ENCODE peak calls at places on chromosomes 1 and 21, in seven cellular contexts. G is RWPE1, S is thoracic aorta, O is mucosa of gallbladder, Q is mesenchymal stem cell, X is NCI-H2081, K is left cardiac atrium. Y is an unnamed sample.

GRCh38 chr1:203289281-203289981 is 15.9 kb upstream of the BTG2 start:
- DNase-seq in G (no peak), S (no peak), O (no peak), Q (no peak), X (no peak), K (peak), Y (no peak)

GRCh38 chr1:234863596-234863995 is 253.6 kb upstream of the IRF2BP2 start:
- DNase-seq in G (peak), S (no peak), O (no peak), Q (peak), X (no peak), K (no peak), Y (no peak)

GRCh38 chr1:202164271-202165037 is 4.1 kb upstream of the PTPN7 start:
- DNase-seq in G (no peak), S (no peak), O (no peak), Q (no peak), X (no peak), K (no peak), Y (no peak)

GRCh38 chr1:200206761-200207160 is 179.3 kb downstream of the NR5A2 start:
- DNase-seq in G (peak), S (no peak), O (no peak), Q (no peak), X (no peak), K (no peak), Y (no peak)

GRCh38 chr1:160951443-160952128 is 3.0 kb downstream of the ITLN2 start:
- DNase-seq in G (peak), S (no peak), O (peak), Q (peak), X (peak), K (peak), Y (peak)

GRCh38 chr1:46480959-46481646 is 8.5 kb upstream of the DMBX1 start:
- DNase-seq in G (no peak), S (no peak), O (no peak), Q (no peak), X (no peak), K (no peak), Y (no peak)

GRCh38 chr1:221965252-221965651 is 223.4 kb upstream of the DUSP10 start:
- DNase-seq in G (no peak), S (no peak), O (no peak), Q (no peak), X (no peak), K (no peak), Y (no peak)

GRCh38 chr21:42847726-42848125 is 31.6 kb downstream of the WDR4 start:
- DNase-seq in G (no peak), S (no peak), O (no peak), Q (no peak), X (no peak), K (no peak), Y (no peak)

GRCh38 chr1:219041819-219042218 is 131.9 kb upstream of the LYPLAL1 start:
- DNase-seq in G (no peak), S (no peak), O (no peak), Q (peak), X (no peak), K (peak), Y (no peak)

GRCh38 chr1:227469708-227470107 is 93.6 kb upstream of the ZNF678 start:
- DNase-seq in G (no peak), S (no peak), O (no peak), Q (no peak), X (no peak), K (no peak), Y (no peak)